ENCODE peak calls at places on chromosomes 13 and 19, in four cellular contexts. L is SK-N-SH, U is PC-3, P is Karpas-422. G is an unnamed sample.

GRCh38 chr13:84296386-84296785 is 414.1 kb upstream of the SLITRK1 start:
- DNase-seq in L (no peak), U (no peak), P (no peak), G (no peak)

GRCh38 chr19:7333198-7334118 is 15.3 kb upstream of the ARHGEF18 start:
- DNase-seq in L (no peak), U (peak; percentile 20), P (no peak), G (no peak)

GRCh38 chr13:71860547-71861131 is 6.4 kb downstream of the DACH1 start:
- DNase-seq in L (no peak), U (no peak), P (no peak), G (no peak)

GRCh38 chr19:10270180-10270615 is 722 bp upstream of the ICAM1 start:
- DNase-seq in L (peak; percentile 39), U (no peak), P (peak; percentile 36), G (no peak)

GRCh38 chr13:39612023-39612637 is 9.1 kb upstream of the LHFPL6 start:
- DNase-seq in L (peak; percentile 44), U (peak; percentile 78), P (peak; percentile 79), G (peak; percentile 51)

GRCh38 chr19:4432918-4433506 is 24.6 kb downstream of the UBXN6 start:
- DNase-seq in L (no peak), U (no peak), P (no peak), G (no peak)

GRCh38 chr13:83547043-83547442 is 335.2 kb downstream of the SLITRK1 start:
- DNase-seq in L (no peak), U (no peak), P (no peak), G (no peak)

GRCh38 chr13:104586010-104586746 is 1520.0 kb upstream of the SLC10A2 start:
- DNase-seq in L (no peak), U (peak; percentile 73), P (no peak), G (no peak)

GRCh38 chr19:628168-628567 is 5.2 kb downstream of the POLRMT start:
- DNase-seq in L (peak; percentile 76), U (no peak), P (no peak), G (peak; percentile 40)

GRCh38 chr13:93004919-93005318 is 221.7 kb upstream of the GPC6 start:
- DNase-seq in L (no peak), U (no peak), P (no peak), G (no peak)

GRCh38 chr13:113794086-113794485 is 35.1 kb downstream of the TMEM255B start:
- DNase-seq in L (no peak), U (no peak), P (no peak), G (no peak)

GRCh38 chr13:95184317-95184716 is 116.9 kb downstream of the ABCC4 start:
- DNase-seq in L (no peak), U (no peak), P (no peak), G (no peak)

GRCh38 chr13:95185851-95186250 is 115.4 kb downstream of the ABCC4 start:
- DNase-seq in L (no peak), U (no peak), P (no peak), G (peak; percentile 16)

GRCh38 chr13:95191821-95192220 is 109.4 kb downstream of the ABCC4 start:
- DNase-seq in L (peak; percentile 77), U (peak; percentile 73), P (peak; percentile 94), G (peak; percentile 56)

GRCh38 chr13:95185311-95185710 is 115.9 kb downstream of the ABCC4 start:
- DNase-seq in L (no peak), U (peak; percentile 40), P (no peak), G (no peak)

DNA sequence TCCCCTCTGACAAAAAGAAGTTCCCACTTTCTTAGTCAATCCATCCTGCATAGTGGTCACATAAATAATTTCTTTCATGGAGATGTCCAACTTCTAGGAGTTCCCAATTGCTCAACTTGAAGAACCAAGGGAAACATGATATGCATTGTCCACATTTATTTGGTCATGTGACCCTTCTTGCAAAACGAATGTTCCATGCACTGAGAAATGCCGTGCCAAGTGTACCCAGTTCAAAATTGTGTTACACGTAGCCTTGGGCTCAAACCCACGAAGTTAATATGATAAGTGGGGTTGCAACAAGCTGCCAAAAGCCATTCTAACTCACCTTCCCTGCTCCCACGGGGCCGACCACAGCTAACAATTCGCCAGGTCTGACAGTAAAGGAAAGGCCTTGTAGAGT is 113.1 kb downstream of the ABCC4 start:
- DNase-seq in L (no peak), U (no peak), P (no peak), G (no peak)
- H4K20me1 ChIP-seq in L (no peaks in the 10 kb centered on the region), U (no peaks in the 10 kb centered on the region), P (no peaks in the 10 kb centered on the region), G (no peaks in the 10 kb centered on the region)

DNA sequence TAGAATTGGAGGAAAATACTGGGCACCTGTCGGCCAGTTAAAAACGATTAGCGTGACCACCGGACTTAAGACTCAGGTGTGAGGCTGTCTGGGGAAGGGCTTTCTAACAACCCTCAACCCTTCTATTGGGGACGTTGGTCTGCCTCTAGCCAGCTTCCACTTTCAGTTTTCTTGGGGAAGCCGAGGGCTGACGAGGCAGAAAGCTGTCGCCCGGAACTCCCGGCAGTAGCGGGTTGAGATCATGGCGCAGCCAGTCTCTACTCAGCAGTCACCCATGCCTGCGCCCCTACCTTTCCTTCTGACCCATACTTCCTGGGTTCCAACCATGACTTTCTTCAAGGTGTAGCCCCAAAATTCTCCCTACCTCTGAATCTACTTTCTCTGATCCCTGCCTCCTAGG is 1424.1 kb downstream of the SLITRK1 start:
- DNase-seq in L (no peak), U (no peak), P (no peak), G (no peak)
- H3K4me3 ChIP-seq in L (no peak overlapping the region), U (no peak overlapping the region), P (no peak overlapping the region), G (no peak overlapping the region)

GRCh38 chr19:18282788-18283141 is 1.3 kb upstream of the JUND start:
- DNase-seq in L (no peak), U (no peak), P (no peak), G (peak; percentile 26)
- H3K4me2 ChIP-seq in L (peak overlapping the region; percentile 94), U (peak overlapping the region; percentile 98), P (peak overlapping the region; percentile 71), G (peak overlapping the region; percentile 62)

DNA sequence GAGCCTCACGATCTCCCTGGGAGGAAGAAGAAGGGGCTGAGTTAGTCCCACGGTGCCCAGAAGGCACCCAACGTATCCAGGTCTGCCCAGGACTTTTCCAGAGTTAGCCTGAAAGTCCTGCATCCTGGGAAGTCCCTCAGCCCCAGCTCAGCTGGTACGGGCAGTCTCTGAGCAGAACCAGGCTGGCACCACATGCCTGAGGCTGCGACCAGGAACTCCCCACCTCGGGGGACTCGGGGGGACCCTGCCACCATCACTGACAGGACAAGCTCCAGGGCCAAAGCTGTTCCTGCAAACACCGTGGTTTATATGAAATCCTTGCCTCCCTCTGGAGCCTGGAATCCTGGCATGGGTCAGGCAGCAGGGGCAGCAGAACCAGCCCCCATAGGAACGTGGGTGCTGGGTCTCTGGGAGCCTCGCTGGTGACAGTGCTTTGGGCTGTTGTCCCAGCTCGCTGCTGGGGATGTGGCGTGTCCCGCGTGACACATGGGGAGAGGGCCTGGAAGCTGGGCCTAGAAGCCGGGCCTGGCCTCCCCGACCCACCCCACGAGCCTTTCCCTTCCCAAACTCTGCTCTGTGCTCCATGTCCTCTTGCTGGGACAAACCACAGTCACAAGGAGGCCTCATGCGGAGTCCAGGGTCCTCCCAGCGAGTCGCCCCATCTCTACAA is 55.5 kb downstream of the GNG7 start:
- DNase-seq in L (no peak), U (no peak), P (no peak), G (no peak)
- H4K20me1 ChIP-seq in L (no peaks in the 10 kb centered on the region), U (no peaks in the 10 kb centered on the region), P (no peaks in the 10 kb centered on the region), G (no peaks in the 10 kb centered on the region)

DNA sequence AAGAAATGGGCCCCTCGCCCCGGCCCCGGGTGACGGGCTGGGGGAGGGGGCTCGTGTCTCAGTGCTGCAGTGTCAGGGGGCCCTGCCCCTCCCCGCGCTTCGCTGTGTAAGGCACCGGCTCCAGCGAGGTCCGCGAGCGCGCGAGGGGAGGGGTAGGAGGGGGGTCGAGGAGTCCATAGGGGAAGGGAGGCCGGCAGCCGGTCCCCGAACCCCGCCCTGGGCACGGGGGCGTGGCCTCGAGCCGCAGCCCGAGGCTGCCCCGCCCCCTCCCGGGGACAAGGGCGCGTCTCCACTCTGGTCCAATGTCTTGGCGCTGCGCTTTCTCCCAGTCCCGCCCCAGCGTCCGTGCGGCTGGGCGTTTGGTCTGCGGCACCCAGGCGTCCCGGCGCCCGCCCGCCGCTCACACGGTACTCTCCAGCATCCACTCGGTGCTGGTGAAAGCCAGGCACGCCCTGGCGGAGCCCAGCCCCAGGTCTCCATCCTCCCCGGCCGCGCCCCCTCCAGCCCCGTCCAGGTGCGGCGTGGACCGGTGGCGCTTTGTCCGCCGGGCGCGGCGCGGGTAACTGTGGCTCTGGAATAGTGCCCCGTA is 11.1 kb downstream of the IFNL1 start:
- DNase-seq in L (no peak), U (no peak), P (no peak), G (no peak)
- H3K4me3 ChIP-seq in L (no peak overlapping the region), U (no peak overlapping the region), P (no peak overlapping the region), G (no peak overlapping the region)

GRCh38 chr19:11448923-11449554 is 13.6 kb downstream of the PRKCSH start:
- DNase-seq in L (peak; percentile 30), U (no peak), P (peak; percentile 36), G (no peak)

GRCh38 chr19:11446652-11447301 is 11.3 kb downstream of the PRKCSH start:
- DNase-seq in L (peak; percentile 97), U (peak; percentile 57), P (peak; percentile 78), G (peak; percentile 40)

GRCh38 chr19:11448410-11448809 is 13.0 kb downstream of the PRKCSH start:
- DNase-seq in L (peak; percentile 26), U (no peak), P (no peak), G (no peak)

GRCh38 chr19:11446271-11446651 is 10.8 kb downstream of the PRKCSH start:
- DNase-seq in L (no peak), U (no peak), P (no peak), G (no peak)

DNA sequence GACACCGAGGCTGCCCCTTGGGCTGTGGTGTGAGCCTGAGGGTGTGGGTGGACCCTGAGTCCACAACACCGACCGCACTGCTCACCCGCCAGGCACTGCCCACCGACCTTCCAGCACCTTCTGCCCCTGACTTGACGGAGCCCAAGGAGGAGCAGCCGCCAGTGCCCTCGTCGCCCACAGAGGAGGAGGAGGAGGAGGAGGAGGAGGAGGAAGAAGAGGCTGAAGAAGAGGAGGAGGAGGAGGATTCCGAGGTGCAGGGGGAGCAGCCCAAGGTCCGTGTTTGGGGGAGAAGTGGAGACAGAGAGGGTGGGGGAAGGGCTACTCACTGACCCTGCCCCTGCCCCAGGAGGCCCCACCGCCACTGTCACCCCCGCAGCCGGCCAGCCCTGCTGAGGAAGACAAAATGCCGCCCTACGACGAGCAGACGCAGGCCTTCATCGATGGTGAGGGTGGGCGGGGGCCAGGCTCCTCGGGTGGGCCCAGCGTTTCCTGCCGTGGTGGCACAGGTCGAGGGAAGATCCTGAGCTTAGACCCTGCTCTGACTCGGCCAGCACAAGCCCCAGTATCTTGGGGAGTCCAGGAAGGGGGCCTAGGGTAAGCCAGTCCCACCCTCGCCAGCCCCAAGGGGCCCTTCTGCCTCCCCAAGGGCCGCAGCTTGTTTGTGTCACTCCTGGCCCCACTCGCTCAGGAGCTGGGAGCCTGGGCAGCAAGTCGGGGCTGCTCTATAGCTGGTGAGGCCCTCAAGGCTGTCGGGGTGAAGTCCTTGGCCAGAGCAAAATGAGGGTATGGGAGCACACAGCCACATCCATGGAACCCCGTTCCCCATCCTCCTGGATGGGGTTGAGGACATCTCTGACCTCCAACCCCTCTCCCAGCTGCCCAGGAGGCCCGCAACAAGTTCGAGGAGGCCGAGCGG is 12.2 kb downstream of the PRKCSH start:
- DNase-seq in L (peak; percentile 27), U (no peak), P (no peak), G (no peak)
- H3K4me2 ChIP-seq in L (no peak overlapping the region), U (no peak overlapping the region), P (no peak overlapping the region), G (no peak overlapping the region)

G was measured in DND-41.